ENCODE peak calls at places on chromosomes 2 and 18, in seven cellular contexts. M is astrocyte of the cerebellum, R is Peyer's patch, O is psoas muscle, N is endothelial cell of umbilical vein, B is astrocyte of the spinal cord, T is left ventricle myocardium inferior. D is an unnamed sample.

GRCh38 chr18:49247786-49248185 is 212.7 kb downstream of the DYM start:
- DNase-seq in B (peak), N (peak), M (no peak), R (no peak), T (no peak), O (no peak), D (no peak)

GRCh38 chr2:226799976-226800940 is 638 bp upstream of the IRS1 start:
- DNase-seq in B (peak), N (no peak), T (peak), O (no peak), M (no peak), R (peak), D (no peak)

GRCh38 chr2:36650031-36650430 is 46.5 kb upstream of the VIT start:
- DNase-seq in R (no peak), N (peak), M (no peak), T (no peak), O (peak), B (peak), D (no peak)

GRCh38 chr18:64409511-64409910 is 260.6 kb upstream of the LINC00305 start:
- DNase-seq in O (no peak), T (no peak), R (no peak), M (peak), B (peak), N (peak), D (no peak)

GRCh38 chr2:191927319-191927867 is 80.5 kb upstream of the CAVIN2 start:
- DNase-seq in N (peak), O (no peak), B (peak), T (no peak), R (no peak), M (peak), D (no peak)

GRCh38 chr2:136136921-136137320 is 19.0 kb upstream of the CXCR4 start:
- DNase-seq in O (no peak), T (no peak), N (no peak), R (no peak), B (no peak), M (no peak), D (no peak)

GRCh38 chr2:167749016-167749415 is 498.4 kb downstream of the STK39 start:
- DNase-seq in O (peak), B (no peak), M (no peak), T (no peak), R (no peak), N (no peak), D (no peak)

GRCh38 chr2:226023383-226023782 is 623.9 kb downstream of the NYAP2 start:
- DNase-seq in N (no peak), O (no peak), M (no peak), B (no peak), R (no peak), T (no peak), D (no peak)

GRCh38 chr2:43467889-43468288 is 127.9 kb downstream of the THADA start:
- DNase-seq in M (no peak), N (peak), B (peak), T (no peak), R (no peak), O (no peak), D (peak)

DNA sequence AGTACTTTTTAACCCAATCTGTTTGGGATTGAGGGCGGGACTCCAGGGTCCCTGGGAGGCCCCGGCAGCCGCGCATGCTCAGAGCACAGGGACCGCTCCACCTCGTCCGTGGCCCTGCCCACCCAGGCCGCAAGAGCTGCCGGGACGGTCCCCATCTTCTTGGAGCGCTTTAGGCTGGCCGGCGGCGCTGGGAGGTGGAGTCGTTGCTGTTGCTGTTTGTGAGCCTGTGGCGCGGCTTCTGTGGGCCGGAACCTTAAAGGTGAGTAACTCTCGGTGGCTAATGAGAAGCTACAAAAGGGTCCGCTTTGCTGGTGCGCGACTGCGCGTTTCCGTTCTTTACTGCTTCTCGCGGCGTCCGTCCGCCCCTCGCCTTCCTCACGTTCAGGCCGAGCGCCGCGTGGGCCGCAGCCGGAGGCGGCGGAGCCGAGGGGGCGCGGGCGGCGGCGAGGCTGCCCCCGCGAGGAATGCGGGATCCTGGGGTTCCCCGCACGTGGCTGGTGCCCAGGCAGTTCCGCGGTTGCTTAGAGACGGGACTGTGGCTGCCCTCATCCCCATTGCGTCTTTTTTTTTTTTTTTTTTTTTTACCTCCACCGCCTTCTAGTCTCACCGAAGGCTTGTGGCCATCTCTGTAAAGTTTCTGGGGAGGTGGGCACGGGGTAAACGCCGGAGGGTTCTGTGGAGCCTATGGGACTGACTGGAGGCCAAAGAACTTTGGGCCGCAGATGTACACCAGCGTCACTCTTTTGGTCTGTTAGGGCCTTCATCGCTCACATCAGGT is at the start of gene SSB:
- DNase-seq in N (peak), O (peak), R (peak), B (peak), T (peak), M (peak), D (no peak)
- H3K4me3 ChIP-seq in N (peak), O (peak), R (peak), B (peak), T (peak), M (peak), D (peak)

DNA sequence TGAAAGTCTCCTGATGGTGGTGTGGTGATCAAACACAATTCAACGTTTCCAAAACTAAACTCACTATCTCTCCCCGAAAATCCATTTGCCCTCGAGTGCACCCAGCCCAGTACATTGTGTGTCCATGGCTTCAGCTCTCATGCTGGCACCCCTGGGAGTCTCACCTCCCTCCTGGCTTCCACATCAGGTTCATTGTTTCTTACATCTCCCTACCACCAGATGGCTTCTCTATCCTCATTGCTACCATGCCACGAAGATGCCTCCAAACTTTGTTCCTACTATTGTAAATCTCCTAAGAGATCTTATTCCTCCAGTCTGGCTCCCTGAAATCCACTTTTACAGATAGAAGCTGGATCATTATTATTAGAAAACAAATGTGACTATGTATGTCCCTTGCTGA is 197.0 kb downstream of the MYT1L start:
- DNase-seq in N (no peak), B (no peak), R (no peak), O (no peak), M (no peak), T (no peak), D (no peak)
- TF ChIP-seq CTCF in N (no peak), B (no peak), R (no peak), O (no peak), M (no peak), T (peak), D (no peak)

GRCh38 chr2:197674546-197674945 is 841 bp downstream of the RFTN2 start:
- DNase-seq in M (no peak), O (no peak), B (no peak), T (no peak), N (peak), R (no peak), D (no peak)

GRCh38 chr2:197674060-197674459 is 1.3 kb downstream of the RFTN2 start:
- DNase-seq in M (no peak), R (no peak), B (no peak), N (no peak), O (no peak), T (no peak), D (no peak)

GRCh38 chr2:197673606-197674005 is 1.8 kb downstream of the RFTN2 start:
- DNase-seq in N (peak), T (no peak), R (no peak), M (no peak), O (no peak), B (no peak), D (no peak)

GRCh38 chr2:197675711-197676188 is 363 bp upstream of the RFTN2 start:
- DNase-seq in T (no peak), R (no peak), N (peak), O (no peak), M (peak), B (peak), D (peak)

DNA sequence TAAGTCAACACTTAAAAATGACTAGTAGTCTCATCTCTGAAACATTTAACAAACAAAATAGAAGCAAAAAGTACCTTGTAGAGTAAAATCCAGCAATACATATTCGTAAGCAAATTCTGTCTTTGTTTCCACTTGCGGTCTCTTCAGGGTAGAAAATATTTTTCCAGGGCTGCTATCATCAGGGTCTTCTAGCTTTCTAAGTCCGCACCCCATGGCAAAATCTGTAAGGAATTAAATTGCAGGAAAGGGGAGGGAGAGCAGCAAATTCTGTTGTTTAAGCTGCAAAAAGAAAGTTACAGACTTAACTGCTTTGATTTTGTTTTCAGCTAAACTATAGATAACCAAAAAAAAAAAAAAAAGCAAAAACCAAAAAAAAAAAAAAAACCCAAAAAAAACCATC is at the start of gene RFTN2:
- DNase-seq in T (no peak), B (peak), M (no peak), N (no peak), O (no peak), R (no peak), D (no peak)
- H3K4me3 ChIP-seq in T (peak), B (peak), M (peak), N (peak), O (peak), R (peak), D (peak)

DNA sequence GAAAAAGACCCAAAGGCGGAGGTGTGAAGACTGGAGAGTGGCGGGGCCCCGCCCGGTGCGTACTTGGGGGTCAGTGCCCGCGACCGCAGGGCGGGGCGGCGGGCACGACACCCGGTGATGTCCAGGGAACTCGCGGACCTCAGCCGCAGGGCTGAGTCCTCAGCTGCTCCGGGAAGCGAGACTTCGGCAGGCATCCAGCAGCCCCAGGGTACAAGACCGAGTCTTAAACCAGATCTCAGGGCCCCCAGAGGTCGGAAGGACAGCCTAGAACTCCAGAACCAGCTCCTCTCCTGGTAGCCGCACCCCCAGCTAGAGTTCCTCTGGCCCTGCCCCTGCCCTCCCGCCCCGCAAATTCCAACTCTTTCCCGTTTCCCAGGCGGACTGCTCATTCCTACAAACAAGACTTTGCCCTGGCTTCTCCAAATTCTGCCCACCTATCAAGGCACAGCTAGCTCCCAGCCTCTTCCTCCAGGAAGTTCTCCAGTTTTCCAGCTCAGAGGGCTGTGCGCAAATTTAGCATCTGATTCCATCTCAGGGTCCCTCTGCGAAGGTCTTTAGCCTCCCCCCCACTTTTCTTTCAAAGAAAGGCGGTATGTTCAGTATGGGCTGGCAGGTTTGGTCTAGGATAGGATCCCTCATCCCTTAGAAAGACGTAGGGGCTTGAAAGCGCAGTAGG is 26.0 kb upstream of the NOTO start:
- DNase-seq in T (peak), R (no peak), N (peak), B (no peak), O (peak), M (no peak), D (no peak)
- TF ChIP-seq CTCF in T (no peak), R (no peak), N (no peak), B (no peak), O (no peak), M (no peak), D (no peak)

GRCh38 chr2:68831688-68832087 is 39.5 kb downstream of the BMP10 start:
- DNase-seq in M (no peak), R (no peak), N (peak), O (no peak), B (peak), T (no peak), D (peak)

GRCh38 chr2:68828887-68829708 is 42.1 kb downstream of the BMP10 start:
- DNase-seq in O (peak), B (peak), M (peak), T (peak), R (peak), N (peak), D (peak)

GRCh38 chr2:68827681-68828080 is 43.5 kb downstream of the BMP10 start:
- DNase-seq in R (no peak), T (no peak), M (no peak), O (no peak), N (no peak), B (no peak), D (no peak)

GRCh38 chr2:68832161-68832869 is 38.9 kb downstream of the BMP10 start:
- DNase-seq in M (no peak), B (peak), O (peak), N (peak), T (peak), R (peak), D (no peak)

DNA sequence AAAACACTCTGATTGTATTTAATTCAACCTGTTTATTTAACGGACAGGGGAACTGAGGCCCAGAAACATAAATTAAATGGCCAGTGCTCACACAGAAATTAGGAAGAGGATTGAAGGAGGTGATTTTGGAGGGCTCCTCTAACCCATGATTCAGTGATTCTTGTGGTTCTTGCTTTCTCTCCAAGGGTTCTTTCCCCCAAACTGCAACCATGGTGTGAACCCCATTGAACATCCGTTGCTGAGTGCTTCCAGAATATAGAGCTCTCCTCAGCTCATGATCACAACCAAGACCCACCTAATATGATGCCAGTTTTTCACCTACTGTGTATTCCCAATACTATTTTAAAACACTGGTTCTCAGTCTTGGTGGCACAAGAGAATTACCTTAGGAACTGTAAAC is 41.4 kb downstream of the BMP10 start:
- DNase-seq in N (no peak), O (no peak), T (no peak), R (no peak), B (no peak), M (no peak), D (no peak)
- H3K4me3 ChIP-seq in N (no peak), O (no peak), T (peak), R (no peak), B (no peak), M (no peak), D (no peak)

GRCh38 chr2:117536139-117536538 is 278.4 kb upstream of the DDX18 start:
- DNase-seq in T (no peak), N (no peak), R (no peak), B (no peak), O (no peak), M (no peak), D (no peak)
- TF ChIP-seq CTCF in T (peak), N (no peak), R (peak), B (peak), O (peak), M (peak), D (no peak)

GRCh38 chr2:209661286-209661685 is 110.3 kb upstream of the UNC80 start:
- DNase-seq in O (no peak), T (no peak), M (no peak), B (peak), N (no peak), R (no peak), D (no peak)
- H3K4me3 ChIP-seq in O (no peak), T (no peak), M (no peak), B (no peak), N (no peak), R (no peak), D (no peak)

D was measured in AG04449.